ENCODE peak calls at places on chromosomes 5 and 9, in five cellular contexts. One of them, this sample, is unnamed.

GRCh38 chr5:78706381-78706780 is 57.8 kb upstream of the LHFPL2 start:
- DNase-seq in keratinocyte: no peak
- DNase-seq in left lung: no peak
- DNase-seq in NCI-H2029: no peak
- DNase-seq in NCI-H1048: no peak
- DNase-seq in this sample: no peak

GRCh38 chr9:74521009-74521408 is 23.9 kb downstream of the RORB start:
- DNase-seq in keratinocyte: no peak
- DNase-seq in left lung: no peak
- DNase-seq in NCI-H2029: no peak
- DNase-seq in NCI-H1048: no peak
- DNase-seq in this sample: no peak

GRCh38 chr5:142151436-142152382 is 43.1 kb downstream of the NDFIP1 start:
- DNase-seq in keratinocyte: no peak
- DNase-seq in left lung: no peak
- DNase-seq in NCI-H2029: peak; percentile 43
- DNase-seq in NCI-H1048: peak; percentile 24
- DNase-seq in this sample: no peak

GRCh38 chr9:93020785-93021670 is 37.5 kb upstream of the SUSD3 start:
- DNase-seq in keratinocyte: no peak
- DNase-seq in left lung: no peak
- DNase-seq in NCI-H2029: no peak
- DNase-seq in NCI-H1048: no peak
- DNase-seq in this sample: no peak

GRCh38 chr5:2352101-2352861 is 399.2 kb downstream of the IRX2 start:
- DNase-seq in keratinocyte: no peak
- DNase-seq in left lung: no peak
- DNase-seq in NCI-H2029: no peak
- DNase-seq in NCI-H1048: no peak
- DNase-seq in this sample: no peak

GRCh38 chr9:134910146-134910545 is 7.6 kb downstream of the FCN1 start:
- DNase-seq in keratinocyte: no peak
- DNase-seq in left lung: no peak
- DNase-seq in NCI-H2029: no peak
- DNase-seq in NCI-H1048: no peak
- DNase-seq in this sample: no peak

GRCh38 chr5:158194561-158194961 is 335.6 kb upstream of the CLINT1 start:
- DNase-seq in keratinocyte: no peak
- DNase-seq in left lung: no peak
- DNase-seq in NCI-H2029: no peak
- DNase-seq in NCI-H1048: no peak
- DNase-seq in this sample: no peak

GRCh38 chr5:115435776-115436712 is 108.5 kb downstream of the FEM1C start:
- DNase-seq in keratinocyte: no peak
- DNase-seq in left lung: no peak
- DNase-seq in NCI-H2029: no peak
- DNase-seq in NCI-H1048: no peak
- DNase-seq in this sample: no peak

GRCh38 chr5:112957970-112958773 is 18.4 kb upstream of the DCP2 start:
- DNase-seq in keratinocyte: no peak
- DNase-seq in left lung: peak; percentile 79
- DNase-seq in NCI-H2029: no peak
- DNase-seq in NCI-H1048: peak; percentile 72
- DNase-seq in this sample: no peak

GRCh38 chr9:91865041-91865440 is 85.0 kb downstream of the ROR2 start:
- DNase-seq in keratinocyte: no peak
- DNase-seq in left lung: no peak
- DNase-seq in NCI-H2029: no peak
- DNase-seq in NCI-H1048: no peak
- DNase-seq in this sample: no peak

GRCh38 chr9:113798062-113799030 is 77.8 kb upstream of the ZNF618 start:
- DNase-seq in keratinocyte: no peak
- DNase-seq in left lung: no peak
- DNase-seq in NCI-H2029: no peak
- DNase-seq in NCI-H1048: no peak
- DNase-seq in this sample: no peak

GRCh38 chr9:127395491-127396252 is 1.3 kb upstream of the SLC2A8 start:
- DNase-seq in keratinocyte: no peak
- DNase-seq in left lung: no peak
- DNase-seq in NCI-H2029: no peak
- DNase-seq in NCI-H1048: no peak
- DNase-seq in this sample: no peak

GRCh38 chr9:70537084-70537483 is 122.6 kb upstream of the KLF9 start:
- DNase-seq in keratinocyte: no peak
- DNase-seq in left lung: no peak
- DNase-seq in NCI-H2029: no peak
- DNase-seq in NCI-H1048: no peak
- DNase-seq in this sample: no peak

GRCh38 chr5:54673523-54674225 is 156.1 kb downstream of the SNX18 start:
- DNase-seq in keratinocyte: no peak
- DNase-seq in left lung: peak; percentile 87
- DNase-seq in NCI-H2029: no peak
- DNase-seq in NCI-H1048: no peak
- DNase-seq in this sample: no peak

GRCh38 chr5:140112685-140113179 is 1.2 kb upstream of the PURA start:
- DNase-seq in keratinocyte: no peak
- DNase-seq in left lung: no peak
- DNase-seq in NCI-H2029: no peak
- DNase-seq in NCI-H1048: no peak
- DNase-seq in this sample: no peak

GRCh38 chr9:110276827-110277226 is 20.5 kb upstream of the TXN start:
- DNase-seq in keratinocyte: no peak
- DNase-seq in left lung: no peak
- DNase-seq in NCI-H2029: no peak
- DNase-seq in NCI-H1048: no peak
- DNase-seq in this sample: no peak

GRCh38 chr9:116166713-116167112 is 13.1 kb downstream of the PAPPA start:
- DNase-seq in keratinocyte: no peak
- DNase-seq in left lung: no peak
- DNase-seq in NCI-H2029: no peak
- DNase-seq in NCI-H1048: no peak
- DNase-seq in this sample: no peak

GRCh38 chr5:10689391-10690081 is 71.5 kb downstream of the DAP start:
- DNase-seq in keratinocyte: no peak
- DNase-seq in left lung: no peak
- DNase-seq in NCI-H2029: no peak
- DNase-seq in NCI-H1048: no peak
- DNase-seq in this sample: no peak

GRCh38 chr5:54243483-54244080 is 66.8 kb downstream of the ARL15 start:
- DNase-seq in keratinocyte: no peak
- DNase-seq in left lung: no peak
- DNase-seq in NCI-H2029: no peak
- DNase-seq in NCI-H1048: peak; percentile 4
- DNase-seq in this sample: no peak